ENCODE peak calls at places on chromosomes 6 and 20, in four cellular contexts. C is NAMALWA; K is stimulated activated CD4-positive, alpha-beta T cell treated with anti-CD3 and anti-CD28 coated beads, Interleukin-12 subunit alpha, Interleukin-12 subunit beta, amount 100 ng/mL, for 48 hours; Q is SHP77 treated with DMSO at 0.1 percent for 48 hours. X is an unnamed sample.

GRCh38 chr20:60491261-60491660 is 533.0 kb downstream of the CDH26 start:
- DNase-seq in C (no peak), K (no peak), Q (no peak), X (no peak)

GRCh38 chr6:21953831-21954801 is 342.7 kb downstream of the PRL start:
- DNase-seq in C (no peak), K (no peak), Q (peak), X (no peak)

GRCh38 chr20:48660788-48661187 is 167.0 kb downstream of the PREX1 start:
- DNase-seq in C (no peak), K (no peak), Q (no peak), X (no peak)

GRCh38 chr20:2887715-2888114 is 14.4 kb downstream of the PTPRA start:
- DNase-seq in C (no peak), K (no peak), Q (no peak), X (no peak)

GRCh38 chr6:79833264-79833663 is 114.1 kb downstream of the ELOVL4 start:
- DNase-seq in C (no peak), K (no peak), Q (no peak), X (no peak)

GRCh38 chr20:14878676-14879019 is 541.2 kb upstream of the FLRT3 start:
- DNase-seq in C (no peak), K (no peak), Q (no peak), X (no peak)

GRCh38 chr6:5202941-5203340 is 57.8 kb downstream of the LYRM4 start:
- DNase-seq in C (no peak), K (no peak), Q (no peak), X (no peak)

GRCh38 chr20:48631114-48632016 is 196.4 kb downstream of the PREX1 start:
- DNase-seq in C (peak), K (no peak), Q (no peak), X (no peak)

GRCh38 chr6:126182650-126183311 is 157.1 kb upstream of the CENPW start:
- DNase-seq in C (no peak), K (no peak), Q (no peak), X (no peak)

GRCh38 chr6:98980814-98981213 is 33.1 kb upstream of the FBXL4 start:
- DNase-seq in C (peak), K (no peak), Q (no peak), X (no peak)

GRCh38 chr6:71502961-71503360 is 214.3 kb downstream of the OGFRL1 start:
- DNase-seq in C (no peak), K (no peak), Q (no peak), X (no peak)

GRCh38 chr20:45489083-45489531 is 19.6 kb downstream of the WFDC2 start:
- DNase-seq in C (no peak), K (no peak), Q (no peak), X (no peak)

GRCh38 chr20:38229376-38230252 is 30.9 kb downstream of the KIAA1755 start:
- DNase-seq in C (peak), K (no peak), Q (no peak), X (no peak)

X was measured in activated T-cell treated with anti-CD3 and anti-CD28 coated beads for 24 hours.